ENCODE peak calls at places on chromosomes 3 and 15, in eight cellular contexts. One of them, this sample, is unnamed. For H3K4me1 and H3K36me3, the result is how much of the 10 kb centered on the place peaks cover.

GRCh38 chr3:149180057-149180573 is 41.5 kb downstream of the CP start:
- DNase-seq in HCT116: peak
- DNase-seq in tibial artery: peak
- DNase-seq in GM23248: peak
- DNase-seq in uterus: peak
- DNase-seq in fibroblast of lung: peak
- DNase-seq in esophagus squamous epithelium: no peak
- DNase-seq in sigmoid colon: peak
- DNase-seq in this sample: peak

GRCh38 chr3:45112939-45113338 is 33.2 kb downstream of the CDCP1 start:
- DNase-seq in HCT116: no peak
- DNase-seq in tibial artery: no peak
- DNase-seq in GM23248: peak
- DNase-seq in uterus: peak
- DNase-seq in fibroblast of lung: peak
- DNase-seq in esophagus squamous epithelium: no peak
- DNase-seq in sigmoid colon: no peak
- DNase-seq in this sample: no peak

GRCh38 chr3:70824078-70824477 is 511.6 kb upstream of the MDFIC2 start:
- DNase-seq in HCT116: no peak
- DNase-seq in tibial artery: no peak
- DNase-seq in GM23248: peak
- DNase-seq in uterus: no peak
- DNase-seq in fibroblast of lung: peak
- DNase-seq in esophagus squamous epithelium: no peak
- DNase-seq in sigmoid colon: no peak
- DNase-seq in this sample: no peak

GRCh38 chr3:177724020-177724638 is 526.8 kb upstream of the TBL1XR1 start:
- DNase-seq in HCT116: no peak
- DNase-seq in tibial artery: peak
- DNase-seq in GM23248: no peak
- DNase-seq in uterus: peak
- DNase-seq in fibroblast of lung: no peak
- DNase-seq in esophagus squamous epithelium: no peak
- DNase-seq in sigmoid colon: peak
- DNase-seq in this sample: peak

GRCh38 chr3:39255503-39256325 is 24.1 kb downstream of the CX3CR1 start:
- DNase-seq in HCT116: no peak
- DNase-seq in tibial artery: no peak
- DNase-seq in GM23248: no peak
- DNase-seq in uterus: no peak
- DNase-seq in fibroblast of lung: no peak
- DNase-seq in esophagus squamous epithelium: peak
- DNase-seq in sigmoid colon: no peak
- DNase-seq in this sample: no peak

GRCh38 chr3:62995142-62995541 is 119.9 kb upstream of the CADPS start:
- DNase-seq in HCT116: no peak
- DNase-seq in tibial artery: no peak
- DNase-seq in GM23248: no peak
- DNase-seq in uterus: no peak
- DNase-seq in fibroblast of lung: no peak
- DNase-seq in esophagus squamous epithelium: no peak
- DNase-seq in sigmoid colon: no peak
- DNase-seq in this sample: no peak

GRCh38 chr15:40310001-40310959 is 2.5 kb upstream of the PLCB2 start:
- DNase-seq in HCT116: peak
- DNase-seq in tibial artery: no peak
- DNase-seq in GM23248: peak
- DNase-seq in uterus: no peak
- DNase-seq in fibroblast of lung: no peak
- DNase-seq in esophagus squamous epithelium: no peak
- DNase-seq in sigmoid colon: peak
- DNase-seq in this sample: peak

GRCh38 chr3:34185301-34185700 is 386.9 kb downstream of the PDCD6IP start:
- DNase-seq in HCT116: no peak
- DNase-seq in tibial artery: no peak
- DNase-seq in GM23248: no peak
- DNase-seq in uterus: no peak
- DNase-seq in fibroblast of lung: no peak
- DNase-seq in esophagus squamous epithelium: no peak
- DNase-seq in sigmoid colon: no peak
- DNase-seq in this sample: no peak

GRCh38 chr3:148246286-148246685 is 451.4 kb upstream of the AGTR1 start:
- DNase-seq in HCT116: no peak
- DNase-seq in tibial artery: no peak
- DNase-seq in GM23248: no peak
- DNase-seq in uterus: no peak
- DNase-seq in fibroblast of lung: no peak
- DNase-seq in esophagus squamous epithelium: no peak
- DNase-seq in sigmoid colon: no peak
- DNase-seq in this sample: no peak

GRCh38 chr15:71329509-71330260 is 214.4 kb downstream of the THSD4 start:
- DNase-seq in HCT116: peak
- DNase-seq in tibial artery: no peak
- DNase-seq in GM23248: peak
- DNase-seq in uterus: peak
- DNase-seq in fibroblast of lung: peak
- DNase-seq in esophagus squamous epithelium: no peak
- DNase-seq in sigmoid colon: no peak
- DNase-seq in this sample: no peak

GRCh38 chr3:12579919-12580318 is 23.0 kb downstream of the MKRN2 start:
- DNase-seq in HCT116: no peak
- DNase-seq in tibial artery: no peak
- DNase-seq in GM23248: peak
- DNase-seq in uterus: no peak
- DNase-seq in fibroblast of lung: peak
- DNase-seq in esophagus squamous epithelium: no peak
- DNase-seq in sigmoid colon: no peak
- DNase-seq in this sample: no peak

GRCh38 chr15:67161412-67161811 is 93.0 kb downstream of the AAGAB start:
- DNase-seq in HCT116: no peak
- DNase-seq in tibial artery: peak
- DNase-seq in GM23248: no peak
- DNase-seq in uterus: peak
- DNase-seq in fibroblast of lung: no peak
- DNase-seq in esophagus squamous epithelium: no peak
- DNase-seq in sigmoid colon: peak
- DNase-seq in this sample: no peak

GRCh38 chr15:67163180-67163579 is 91.3 kb downstream of the AAGAB start:
- DNase-seq in HCT116: no peak
- DNase-seq in tibial artery: peak
- DNase-seq in GM23248: no peak
- DNase-seq in uterus: no peak
- DNase-seq in fibroblast of lung: no peak
- DNase-seq in esophagus squamous epithelium: no peak
- DNase-seq in sigmoid colon: peak
- DNase-seq in this sample: no peak

GRCh38 chr15:67164811-67165652 is 89.4 kb downstream of the AAGAB start:
- DNase-seq in HCT116: no peak
- DNase-seq in tibial artery: peak
- DNase-seq in GM23248: no peak
- DNase-seq in uterus: peak
- DNase-seq in fibroblast of lung: peak
- DNase-seq in esophagus squamous epithelium: no peak
- DNase-seq in sigmoid colon: peak
- DNase-seq in this sample: peak

GRCh38 chr15:67164401-67164791 is 90.1 kb downstream of the AAGAB start:
- DNase-seq in HCT116: no peak
- DNase-seq in tibial artery: peak
- DNase-seq in GM23248: no peak
- DNase-seq in uterus: peak
- DNase-seq in fibroblast of lung: peak
- DNase-seq in esophagus squamous epithelium: no peak
- DNase-seq in sigmoid colon: no peak
- DNase-seq in this sample: no peak

GRCh38 chr15:67161881-67162280 is 92.6 kb downstream of the AAGAB start:
- DNase-seq in HCT116: no peak
- DNase-seq in tibial artery: peak
- DNase-seq in GM23248: no peak
- DNase-seq in uterus: peak
- DNase-seq in fibroblast of lung: no peak
- DNase-seq in esophagus squamous epithelium: no peak
- DNase-seq in sigmoid colon: peak
- DNase-seq in this sample: no peak
- H3K4me1 ChIP-seq in HCT116: half or more
- H3K4me1 ChIP-seq in tibial artery: under half
- H3K4me1 ChIP-seq in GM23248: under half
- H3K4me1 ChIP-seq in uterus: under half
- H3K4me1 ChIP-seq in fibroblast of lung: under half
- H3K4me1 ChIP-seq in esophagus squamous epithelium: under half
- H3K4me1 ChIP-seq in sigmoid colon: under half
- H3K4me1 ChIP-seq in this sample: under half

GRCh38 chr3:197951392-197951990 is 1.5 kb downstream of the RPL35A start:
- DNase-seq in HCT116: no peak
- DNase-seq in tibial artery: no peak
- DNase-seq in GM23248: no peak
- DNase-seq in uterus: no peak
- DNase-seq in fibroblast of lung: no peak
- DNase-seq in esophagus squamous epithelium: no peak
- DNase-seq in sigmoid colon: no peak
- DNase-seq in this sample: no peak
- H3K36me3 ChIP-seq in HCT116: half or more
- H3K36me3 ChIP-seq in tibial artery: under half
- H3K36me3 ChIP-seq in GM23248: half or more
- H3K36me3 ChIP-seq in uterus: under half
- H3K36me3 ChIP-seq in fibroblast of lung: under half
- H3K36me3 ChIP-seq in esophagus squamous epithelium: half or more
- H3K36me3 ChIP-seq in sigmoid colon: under half
- H3K36me3 ChIP-seq in this sample: half or more

GRCh38 chr3:50336452-50337174 is 4.0 kb downstream of the RASSF1 start:
- DNase-seq in HCT116: no peak
- DNase-seq in tibial artery: no peak
- DNase-seq in GM23248: peak
- DNase-seq in uterus: no peak
- DNase-seq in fibroblast of lung: peak
- DNase-seq in esophagus squamous epithelium: no peak
- DNase-seq in sigmoid colon: no peak
- DNase-seq in this sample: no peak
- H3K4me1 ChIP-seq in HCT116: half or more
- H3K4me1 ChIP-seq in tibial artery: under half
- H3K4me1 ChIP-seq in GM23248: half or more
- H3K4me1 ChIP-seq in uterus: under half
- H3K4me1 ChIP-seq in fibroblast of lung: under half
- H3K4me1 ChIP-seq in esophagus squamous epithelium: half or more
- H3K4me1 ChIP-seq in sigmoid colon: half or more
- H3K4me1 ChIP-seq in this sample: under half

DNA sequence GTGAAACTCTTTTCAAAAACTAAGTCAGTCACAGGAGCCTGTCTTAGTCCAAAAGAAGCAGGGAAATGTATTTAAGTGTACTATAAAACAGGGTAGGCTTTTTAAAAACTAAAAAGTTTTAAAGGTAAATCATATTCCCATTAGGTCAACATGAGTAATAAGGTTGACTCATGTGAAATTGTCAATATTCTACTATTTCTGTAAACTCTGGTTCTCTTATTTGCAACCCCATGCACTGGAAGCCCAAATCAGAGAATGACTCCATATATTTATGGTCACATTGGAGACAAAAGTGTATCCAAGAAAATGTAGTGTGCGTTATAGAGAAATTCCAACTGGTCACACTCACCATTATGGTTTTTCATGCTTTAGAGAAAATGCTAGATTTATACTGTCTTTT is 600.3 kb upstream of the TGFBR2 start:
- DNase-seq in HCT116: no peak
- DNase-seq in tibial artery: no peak
- DNase-seq in GM23248: peak
- DNase-seq in uterus: no peak
- DNase-seq in fibroblast of lung: no peak
- DNase-seq in esophagus squamous epithelium: no peak
- DNase-seq in sigmoid colon: no peak
- DNase-seq in this sample: no peak
- H3K36me3 ChIP-seq in HCT116: under half
- H3K36me3 ChIP-seq in tibial artery: under half
- H3K36me3 ChIP-seq in GM23248: under half
- H3K36me3 ChIP-seq in uterus: under half
- H3K36me3 ChIP-seq in fibroblast of lung: under half
- H3K36me3 ChIP-seq in esophagus squamous epithelium: under half
- H3K36me3 ChIP-seq in sigmoid colon: under half
- H3K36me3 ChIP-seq in this sample: under half

GRCh38 chr3:171321959-171322358 is 138.2 kb downstream of the TNIK start:
- DNase-seq in HCT116: no peak
- DNase-seq in tibial artery: no peak
- DNase-seq in GM23248: no peak
- DNase-seq in uterus: no peak
- DNase-seq in fibroblast of lung: no peak
- DNase-seq in esophagus squamous epithelium: no peak
- DNase-seq in sigmoid colon: no peak
- DNase-seq in this sample: no peak
- H3K4me1 ChIP-seq in HCT116: under half
- H3K4me1 ChIP-seq in tibial artery: under half
- H3K4me1 ChIP-seq in GM23248: under half
- H3K4me1 ChIP-seq in uterus: under half
- H3K4me1 ChIP-seq in fibroblast of lung: under half
- H3K4me1 ChIP-seq in esophagus squamous epithelium: under half
- H3K4me1 ChIP-seq in sigmoid colon: under half
- H3K4me1 ChIP-seq in this sample: under half

GRCh38 chr15:44441095-44441501 is 13.7 kb downstream of the CTDSPL2 start:
- DNase-seq in HCT116: no peak
- DNase-seq in tibial artery: no peak
- DNase-seq in GM23248: no peak
- DNase-seq in uterus: no peak
- DNase-seq in fibroblast of lung: no peak
- DNase-seq in esophagus squamous epithelium: no peak
- DNase-seq in sigmoid colon: no peak
- DNase-seq in this sample: no peak

GRCh38 chr15:44438402-44438801 is 11.0 kb downstream of the CTDSPL2 start:
- DNase-seq in HCT116: no peak
- DNase-seq in tibial artery: no peak
- DNase-seq in GM23248: no peak
- DNase-seq in uterus: no peak
- DNase-seq in fibroblast of lung: no peak
- DNase-seq in esophagus squamous epithelium: no peak
- DNase-seq in sigmoid colon: no peak
- DNase-seq in this sample: no peak

DNA sequence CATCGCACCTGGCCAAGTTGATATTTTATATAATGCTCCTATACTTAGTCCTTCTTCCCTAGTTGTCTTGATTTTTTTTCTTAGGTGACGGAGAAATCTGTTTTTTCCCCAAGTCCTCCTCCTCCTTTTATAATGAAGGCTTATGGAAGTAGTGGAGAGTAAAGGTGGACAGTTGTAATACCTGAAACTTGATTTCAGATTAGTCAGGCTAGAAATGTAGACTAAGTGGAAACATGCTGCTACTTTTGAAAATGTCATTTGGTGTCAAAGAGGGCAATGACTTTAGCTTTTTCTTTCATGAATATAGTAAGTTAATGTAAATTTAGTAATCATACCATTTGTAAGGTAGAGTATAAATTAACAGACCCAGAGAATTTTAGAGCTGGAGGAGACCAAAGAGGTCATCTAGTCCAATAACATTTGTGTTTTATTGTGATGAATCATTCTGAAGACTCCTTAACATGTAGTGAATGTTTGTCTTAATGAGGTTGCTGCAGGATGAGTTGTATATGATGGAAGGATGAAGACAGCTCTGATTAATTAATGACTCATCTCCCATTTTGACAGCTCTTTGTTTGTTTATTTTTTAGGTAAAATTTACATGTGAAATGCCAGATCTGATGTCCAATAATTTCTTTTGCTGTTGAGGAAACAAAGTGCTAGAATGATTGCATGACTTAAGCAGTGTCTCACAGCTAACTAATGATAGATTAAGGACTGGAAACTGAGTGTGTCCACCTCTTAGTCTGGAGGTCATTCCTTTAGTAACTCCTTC is 8.7 kb downstream of the CTDSPL2 start:
- DNase-seq in HCT116: no peak
- DNase-seq in tibial artery: no peak
- DNase-seq in GM23248: peak
- DNase-seq in uterus: no peak
- DNase-seq in fibroblast of lung: peak
- DNase-seq in esophagus squamous epithelium: no peak
- DNase-seq in sigmoid colon: no peak
- DNase-seq in this sample: no peak
- H3K36me3 ChIP-seq in HCT116: under half
- H3K36me3 ChIP-seq in tibial artery: under half
- H3K36me3 ChIP-seq in GM23248: under half
- H3K36me3 ChIP-seq in uterus: under half
- H3K36me3 ChIP-seq in fibroblast of lung: under half
- H3K36me3 ChIP-seq in esophagus squamous epithelium: under half
- H3K36me3 ChIP-seq in sigmoid colon: under half
- H3K36me3 ChIP-seq in this sample: under half

This sample was measured in heart left ventricle.